ENCODE peak calls at places on chromosome 12, in ten cellular contexts. L, X, J, D, C, K, R, M, Q and Y are unnamed samples.
A peak's percentile ranks its signal among the peaks of the same experiment; 100 is the strongest.

GRCh38 chr12:46788247-46788887 is 37.4 kb downstream of the SLC38A4 start:
- DNase-seq in Q (peak; percentile 40), M (no peak), C (no peak), L (no peak), R (no peak), D (no peak), X (no peak), K (no peak), J (no peak), Y (peak; percentile 88)

GRCh38 chr12:10672231-10672868 is 1.5 kb downstream of the STYK1 start:
- DNase-seq in D (no peak), C (no peak), K (no peak), R (no peak), L (no peak), X (no peak), Q (no peak), M (no peak), J (no peak), Y (no peak)

GRCh38 chr12:52006726-52007157 is at the start of gene TAMALIN:
- DNase-seq in R (no peak), C (peak; percentile 32), X (peak; percentile 83), D (peak; percentile 45), M (peak; percentile 66), K (no peak), J (peak; percentile 60), L (no peak), Q (no peak), Y (peak; percentile 19)

GRCh38 chr12:122203968-122204828 is 689 bp downstream of the B3GNT4 start:
- DNase-seq in J (no peak), L (no peak), D (no peak), K (no peak), M (no peak), Q (no peak), R (no peak), C (no peak), X (peak; percentile 35), Y (no peak)

GRCh38 chr12:95218852-95219171 is 1.2 kb downstream of the VEZT start:
- DNase-seq in D (no peak), R (no peak), J (peak; percentile 27), Q (peak; percentile 50), M (no peak), L (no peak), X (peak; percentile 39), K (no peak), C (no peak), Y (peak; percentile 20)

GRCh38 chr12:386651-387050 is 2.5 kb downstream of the KDM5A start:
- DNase-seq in L (no peak), X (no peak), C (no peak), M (no peak), D (no peak), J (no peak), Q (peak; percentile 6), K (no peak), R (no peak), Y (no peak)

GRCh38 chr12:47768323-47768811 is 4.7 kb upstream of the SLC48A1 start:
- DNase-seq in M (no peak), R (no peak), X (no peak), L (peak; percentile 54), C (no peak), J (no peak), Q (peak; percentile 70), K (no peak), D (no peak), Y (no peak)

GRCh38 chr12:67414011-67414715 is 145.0 kb downstream of the CAND1 start:
- DNase-seq in M (no peak), X (no peak), K (no peak), J (no peak), D (no peak), R (no peak), C (no peak), L (no peak), Q (no peak), Y (peak; percentile 52)

GRCh38 chr12:111122458-111122878 is 202.1 kb upstream of the MYL2 start:
- DNase-seq in L (no peak), M (no peak), K (no peak), Q (no peak), R (peak; percentile 46), D (no peak), J (no peak), X (no peak), C (no peak), Y (no peak)

GRCh38 chr12:49805409-49805808 is 22.8 kb downstream of the NCKAP5L start:
- DNase-seq in J (no peak), D (no peak), Q (no peak), K (no peak), C (no peak), L (no peak), R (no peak), X (no peak), M (no peak), Y (no peak)

GRCh38 chr12:104682790-104683279 is 226.1 kb downstream of the CHST11 start:
- DNase-seq in R (no peak), X (peak; percentile 77), C (no peak), D (no peak), J (peak; percentile 69), K (no peak), Q (no peak), L (no peak), M (peak; percentile 23), Y (no peak)

GRCh38 chr12:51821423-51822260 is 26.9 kb downstream of the FIGNL2 start:
- DNase-seq in C (no peak), R (no peak), K (no peak), M (peak; percentile 23), D (no peak), Q (no peak), L (no peak), X (peak; percentile 55), J (peak; percentile 12), Y (no peak)

GRCh38 chr12:67193705-67194104 is 75.5 kb upstream of the CAND1 start:
- DNase-seq in L (no peak), M (no peak), C (no peak), J (no peak), X (peak; percentile 10), R (peak; percentile 37), Q (peak; percentile 61), D (no peak), K (peak; percentile 1), Y (peak; percentile 25)

GRCh38 chr12:67508830-67509229 is 139.7 kb upstream of the DYRK2 start:
- DNase-seq in M (no peak), K (no peak), Q (no peak), D (no peak), L (no peak), X (no peak), R (no peak), C (no peak), J (no peak), Y (no peak)

GRCh38 chr12:101738920-101739665 is at the start of gene SYCP3:
- DNase-seq in L (no peak), M (no peak), D (no peak), X (no peak), Q (no peak), C (no peak), R (no peak), K (no peak), J (no peak), Y (no peak)

GRCh38 chr12:93776581-93777018 is 99.4 kb downstream of the CRADD start:
- DNase-seq in X (no peak), D (no peak), J (no peak), K (peak; percentile 42), L (no peak), C (peak; percentile 29), R (no peak), M (no peak), Q (peak; percentile 70), Y (peak; percentile 74)

GRCh38 chr12:4379410-4379809 is at the start of gene FGF23:
- DNase-seq in C (no peak), M (no peak), D (no peak), X (no peak), L (peak; percentile 69), K (no peak), J (no peak), R (peak; percentile 64), Q (peak; percentile 64), Y (peak; percentile 7)

GRCh38 chr12:95790912-95791849 is 617 bp upstream of the NTN4 start:
- DNase-seq in R (peak; percentile 21), Q (no peak), L (no peak), D (no peak), M (no peak), J (no peak), K (no peak), C (peak; percentile 8), X (peak; percentile 32), Y (no peak)

GRCh38 chr12:53184828-53185227 is 4.1 kb upstream of the CSAD start:
- DNase-seq in L (no peak), M (no peak), Q (no peak), R (no peak), C (no peak), X (no peak), K (no peak), D (no peak), J (no peak), Y (no peak)

GRCh38 chr12:92403210-92404175 is 257.8 kb upstream of the BTG1 start:
- DNase-seq in D (no peak), J (peak; percentile 72), L (no peak), M (no peak), X (peak; percentile 52), C (no peak), Q (no peak), K (no peak), R (no peak), Y (peak; percentile 88)

GRCh38 chr12:130783110-130783715 is 55.8 kb downstream of the STX2 start:
- DNase-seq in M (no peak), X (no peak), L (no peak), D (no peak), J (no peak), Q (no peak), C (no peak), R (no peak), K (no peak), Y (no peak)

GRCh38 chr12:11688831-11689230 is 39.4 kb downstream of the ETV6 start:
- DNase-seq in X (no peak), K (no peak), M (no peak), Q (peak; percentile 12), L (no peak), R (no peak), J (no peak), C (no peak), D (no peak), Y (no peak)

GRCh38 chr12:94534761-94535613 is 75.3 kb upstream of the CEP83 start:
- DNase-seq in M (no peak), K (no peak), Q (no peak), R (no peak), L (no peak), D (no peak), X (no peak), J (no peak), C (peak; percentile 1), Y (no peak)

GRCh38 chr12:122437656-122438121 is 15.2 kb upstream of the CLIP1 start:
- DNase-seq in K (no peak), J (no peak), D (peak; percentile 0), M (no peak), C (peak; percentile 20), L (no peak), Q (peak; percentile 88), X (no peak), R (no peak), Y (peak; percentile 85)

GRCh38 chr12:26880625-26881024 is 47.6 kb upstream of the ITPR2 start:
- DNase-seq in L (no peak), C (no peak), X (no peak), J (no peak), Q (no peak), R (no peak), M (no peak), K (no peak), D (no peak), Y (no peak)

GRCh38 chr12:121628037-121628436 is 1.7 kb downstream of the ORAI1 start:
- DNase-seq in Q (no peak), D (no peak), J (no peak), L (no peak), M (no peak), K (no peak), X (peak; percentile 20), C (no peak), R (no peak), Y (no peak)

GRCh38 chr12:56593909-56594621 is 36.1 kb downstream of the BAZ2A start:
- DNase-seq in Q (peak; percentile 62), J (peak; percentile 59), C (peak; percentile 43), K (peak; percentile 70), D (peak; percentile 31), M (peak; percentile 35), X (peak; percentile 67), R (peak; percentile 77), L (peak; percentile 64), Y (peak; percentile 77)

GRCh38 chr12:112458751-112459150 is 40.0 kb downstream of the PTPN11 start:
- DNase-seq in C (no peak), D (no peak), J (no peak), Q (no peak), M (no peak), R (no peak), L (no peak), K (no peak), X (no peak), Y (no peak)